ENCODE peak calls at places on chromosomes 5 and 9, in ten cellular contexts. K is kidney tubule cell; Z is C1 segment of cervical spinal cord; V is OCI-LY7; H is GM19239; W is stimulated activated naive CD8-positive, alpha-beta T cell treated with anti-CD3 and anti-CD28 coated beads, Interleukin-15, amount 100 ng/mL, for 72 hours; U is activated gamma-delta T cell treated with anti-CD3 and anti-CD28 coated beads, Interleukin-2, amount 50 U/mL, for 16 hours; F is effector CD8-positive, alpha-beta T cell; J is GDM1; A is activated B cell treated with CpG ODN at 0.5 μM for 24 hours. I is an unnamed sample.

GRCh38 chr5:52922384-52922783 is 66.8 kb upstream of the ITGA2 start:
- DNase-seq in K (peak), Z (no peak), V (no peak), H (no peak), W (no peak), U (no peak), F (no peak), J (no peak), A (no peak), I (no peak)

GRCh38 chr5:90326995-90327394 is 82.6 kb downstream of the CETN3 start:
- DNase-seq in K (no peak), Z (no peak), V (no peak), H (no peak), W (no peak), U (no peak), F (no peak), J (no peak), A (no peak), I (no peak)

GRCh38 chr5:112119527-112119926 is 299.6 kb downstream of the EPB41L4A start:
- DNase-seq in K (no peak), Z (no peak), V (no peak), H (no peak), W (no peak), U (no peak), F (no peak), J (no peak), A (no peak), I (no peak)

GRCh38 chr9:83069651-83070050 is 6.7 kb upstream of the RASEF start:
- DNase-seq in K (no peak), Z (no peak), V (no peak), H (no peak), W (no peak), U (no peak), F (no peak), J (no peak), A (no peak), I (no peak)

GRCh38 chr5:140833993-140834392 is at the start of gene PCDHA7:
- DNase-seq in K (peak), Z (no peak), V (no peak), H (no peak), W (no peak), U (no peak), F (no peak), J (no peak), A (no peak), I (no peak)

GRCh38 chr9:99162759-99163364 is 57.9 kb downstream of the TGFBR1 start:
- DNase-seq in K (peak), Z (no peak), V (peak), H (no peak), W (no peak), U (no peak), F (no peak), J (no peak), A (no peak), I (no peak)

GRCh38 chr9:109263358-109263757 is 57.5 kb downstream of the EPB41L4B start:
- DNase-seq in K (no peak), Z (no peak), V (no peak), H (no peak), W (no peak), U (no peak), F (no peak), J (no peak), A (no peak), I (no peak)

GRCh38 chr9:98375138-98375726 is 119.8 kb upstream of the TBC1D2 start:
- DNase-seq in K (peak), Z (no peak), V (peak), H (no peak), W (no peak), U (no peak), F (no peak), J (no peak), A (no peak), I (no peak)

GRCh38 chr5:135140805-135141204 is 106.8 kb upstream of the PITX1 start:
- DNase-seq in K (peak), Z (no peak), V (peak), H (no peak), W (no peak), U (no peak), F (no peak), J (no peak), A (no peak), I (no peak)

GRCh38 chr9:113381909-113382411 is 5.2 kb upstream of the HDHD3 start:
- DNase-seq in K (no peak), Z (no peak), V (no peak), H (no peak), W (no peak), U (no peak), F (no peak), J (no peak), A (no peak), I (no peak)

GRCh38 chr9:2567922-2568321 is 53.7 kb upstream of the VLDLR start:
- DNase-seq in K (peak), Z (no peak), V (no peak), H (no peak), W (no peak), U (no peak), F (no peak), J (no peak), A (no peak), I (no peak)

GRCh38 chr9:27750571-27750970 is 177.3 kb upstream of the C9orf72 start:
- DNase-seq in K (no peak), Z (no peak), V (no peak), H (no peak), W (no peak), U (no peak), F (no peak), J (no peak), A (no peak), I (no peak)

GRCh38 chr9:79471577-79472543 is 99.9 kb upstream of the TLE4 start:
- DNase-seq in K (no peak), Z (peak), V (peak), H (no peak), W (no peak), U (no peak), F (no peak), J (peak), A (no peak), I (no peak)

GRCh38 chr9:74281674-74282073 is 215.5 kb upstream of the RORB start:
- DNase-seq in K (peak), Z (no peak), V (peak), H (no peak), W (no peak), U (no peak), F (no peak), J (no peak), A (no peak), I (no peak)

GRCh38 chr9:110161940-110162339 is 46.0 kb downstream of the C9orf152 start:
- DNase-seq in K (no peak), Z (no peak), V (peak), H (no peak), W (no peak), U (no peak), F (no peak), J (no peak), A (no peak), I (no peak)

GRCh38 chr5:41416336-41416735 is 94.1 kb downstream of the PLCXD3 start:
- DNase-seq in K (no peak), Z (no peak), V (no peak), H (no peak), W (no peak), U (no peak), F (no peak), J (no peak), A (no peak), I (no peak)

GRCh38 chr9:93065321-93065720 is 6.8 kb downstream of the SUSD3 start:
- DNase-seq in K (no peak), Z (peak), V (no peak), H (no peak), W (no peak), U (no peak), F (no peak), J (peak), A (no peak), I (no peak)

GRCh38 chr5:121954086-121954485 is 7.7 kb upstream of the SRFBP1 start:
- DNase-seq in K (no peak), Z (no peak), V (no peak), H (no peak), W (no peak), U (no peak), F (no peak), J (no peak), A (no peak), I (no peak)

GRCh38 chr9:108586451-108586850 is 269.3 kb downstream of the ACTL7B start:
- DNase-seq in K (peak), Z (no peak), V (no peak), H (no peak), W (no peak), U (no peak), F (no peak), J (no peak), A (no peak), I (no peak)

GRCh38 chr9:136551401-136552116 is 5.7 kb upstream of the NOTCH1 start:
- DNase-seq in K (peak), Z (no peak), V (peak), H (no peak), W (no peak), U (no peak), F (no peak), J (no peak), A (no peak), I (no peak)

GRCh38 chr9:137276757-137277328 is 683 bp upstream of the TOR4A start:
- DNase-seq in K (peak), Z (no peak), V (peak), H (no peak), W (no peak), U (no peak), F (no peak), J (peak), A (no peak), I (no peak)

GRCh38 chr5:168858371-168858770 is 279.2 kb upstream of the PANK3 start:
- DNase-seq in K (no peak), Z (no peak), V (no peak), H (no peak), W (no peak), U (no peak), F (no peak), J (no peak), A (no peak), I (no peak)

GRCh38 chr9:126690431-126691051 is 76.8 kb downstream of the LMX1B start:
- DNase-seq in K (peak), Z (no peak), V (peak), H (peak), W (peak), U (peak), F (peak), J (no peak), A (peak), I (peak)

GRCh38 chr9:111783857-111784256 is 10.9 kb downstream of the SHOC1 start:
- DNase-seq in K (no peak), Z (no peak), V (no peak), H (no peak), W (no peak), U (no peak), F (no peak), J (no peak), A (no peak), I (no peak)

GRCh38 chr9:76530458-76531100 is 71.6 kb downstream of the GCNT1 start:
- DNase-seq in K (no peak), Z (no peak), V (no peak), H (no peak), W (no peak), U (no peak), F (no peak), J (no peak), A (no peak), I (no peak)

GRCh38 chr5:29469581-29469980 is 1723.9 kb upstream of the CDH6 start:
- DNase-seq in K (no peak), Z (no peak), V (no peak), H (no peak), W (no peak), U (no peak), F (no peak), J (no peak), A (no peak), I (no peak)

GRCh38 chr9:38294561-38294960 is 97.9 kb upstream of the ALDH1B1 start:
- DNase-seq in K (no peak), Z (no peak), V (no peak), H (no peak), W (no peak), U (no peak), F (no peak), J (no peak), A (no peak), I (no peak)

GRCh38 chr9:9753266-9753665 is 859.5 kb downstream of the PTPRD start:
- DNase-seq in K (no peak), Z (no peak), V (no peak), H (no peak), W (no peak), U (no peak), F (no peak), J (no peak), A (no peak), I (no peak)

GRCh38 chr5:66814146-66814991 is 218.2 kb downstream of the MAST4 start:
- DNase-seq in K (peak), Z (no peak), V (peak), H (peak), W (peak), U (no peak), F (no peak), J (peak), A (no peak), I (no peak)

GRCh38 chr9:6512085-6512657 is 99.2 kb downstream of the UHRF2 start:
- DNase-seq in K (no peak), Z (no peak), V (no peak), H (no peak), W (no peak), U (no peak), F (no peak), J (no peak), A (no peak), I (no peak)

GRCh38 chr9:106588601-106589000 is 274.4 kb upstream of the ZNF462 start:
- DNase-seq in K (peak), Z (no peak), V (no peak), H (no peak), W (no peak), U (no peak), F (no peak), J (no peak), A (no peak), I (no peak)

GRCh38 chr5:68396722-68397121 is 181.2 kb downstream of the PIK3R1 start:
- DNase-seq in K (peak), Z (no peak), V (no peak), H (no peak), W (no peak), U (no peak), F (no peak), J (no peak), A (no peak), I (no peak)

I was measured in activated T-helper 2 cell treated with anti-CD3 and anti-CD28 coated beads, Interferon-gamma antibody, Interleukin-2, Interleukin-4, amounts not matched to agents 10 μg/mL and 5 μg/mL and 100 μg/mL, durations not matched to agents 14 hours and 24 hours and 36 hours.